ENCODE peak calls at places on chromosomes 5 and 9, in ten cellular contexts. One of them, this sample, is unnamed.

GRCh38 chr5:8908055-8908683 is 637.7 kb downstream of the SEMA5A start:
- DNase-seq in A172: peak
- DNase-seq in ecto neural progenitor cell: peak
- DNase-seq in GM04504: no peak
- DNase-seq in bronchial epithelial cell: peak
- DNase-seq in NCI-H69: peak
- DNase-seq in adrenal gland: peak
- DNase-seq in stimulated activated CD8-positive, alpha-beta memory T cell treated with anti-CD3 and anti-CD28 coated beads, Interleukin-2, amount 100 ng/mL, for 48 hours: peak
- DNase-seq in lower leg skin: no peak
- DNase-seq in HL-60: no peak
- DNase-seq in this sample: no peak

GRCh38 chr9:89175739-89176360 is 2.8 kb downstream of the SHC3 start:
- DNase-seq in A172: no peak
- DNase-seq in ecto neural progenitor cell: no peak
- DNase-seq in GM04504: no peak
- DNase-seq in bronchial epithelial cell: no peak
- DNase-seq in NCI-H69: no peak
- DNase-seq in adrenal gland: no peak
- DNase-seq in stimulated activated CD8-positive, alpha-beta memory T cell treated with anti-CD3 and anti-CD28 coated beads, Interleukin-2, amount 100 ng/mL, for 48 hours: no peak
- DNase-seq in lower leg skin: no peak
- DNase-seq in HL-60: no peak
- DNase-seq in this sample: no peak

GRCh38 chr9:70428781-70429180 is 14.3 kb upstream of the KLF9 start:
- DNase-seq in A172: no peak
- DNase-seq in ecto neural progenitor cell: no peak
- DNase-seq in GM04504: no peak
- DNase-seq in bronchial epithelial cell: no peak
- DNase-seq in NCI-H69: no peak
- DNase-seq in adrenal gland: no peak
- DNase-seq in stimulated activated CD8-positive, alpha-beta memory T cell treated with anti-CD3 and anti-CD28 coated beads, Interleukin-2, amount 100 ng/mL, for 48 hours: no peak
- DNase-seq in lower leg skin: no peak
- DNase-seq in HL-60: peak
- DNase-seq in this sample: no peak

GRCh38 chr5:61313960-61314681 is 17.9 kb upstream of the ZSWIM6 start:
- DNase-seq in A172: peak
- DNase-seq in ecto neural progenitor cell: no peak
- DNase-seq in GM04504: no peak
- DNase-seq in bronchial epithelial cell: peak
- DNase-seq in NCI-H69: peak
- DNase-seq in adrenal gland: peak
- DNase-seq in stimulated activated CD8-positive, alpha-beta memory T cell treated with anti-CD3 and anti-CD28 coated beads, Interleukin-2, amount 100 ng/mL, for 48 hours: no peak
- DNase-seq in lower leg skin: no peak
- DNase-seq in HL-60: no peak
- DNase-seq in this sample: no peak

GRCh38 chr9:25975667-25976066 is 297.4 kb upstream of the TUSC1 start:
- DNase-seq in A172: no peak
- DNase-seq in ecto neural progenitor cell: no peak
- DNase-seq in GM04504: no peak
- DNase-seq in bronchial epithelial cell: no peak
- DNase-seq in NCI-H69: no peak
- DNase-seq in adrenal gland: no peak
- DNase-seq in stimulated activated CD8-positive, alpha-beta memory T cell treated with anti-CD3 and anti-CD28 coated beads, Interleukin-2, amount 100 ng/mL, for 48 hours: no peak
- DNase-seq in lower leg skin: no peak
- DNase-seq in HL-60: no peak
- DNase-seq in this sample: no peak

GRCh38 chr9:37839491-37840461 is 39.2 kb downstream of the DCAF10 start:
- DNase-seq in A172: no peak
- DNase-seq in ecto neural progenitor cell: no peak
- DNase-seq in GM04504: no peak
- DNase-seq in bronchial epithelial cell: peak
- DNase-seq in NCI-H69: no peak
- DNase-seq in adrenal gland: no peak
- DNase-seq in stimulated activated CD8-positive, alpha-beta memory T cell treated with anti-CD3 and anti-CD28 coated beads, Interleukin-2, amount 100 ng/mL, for 48 hours: no peak
- DNase-seq in lower leg skin: no peak
- DNase-seq in HL-60: no peak
- DNase-seq in this sample: no peak

GRCh38 chr5:151078490-151079262 is 2.2 kb downstream of the TNIP1 start:
- DNase-seq in A172: no peak
- DNase-seq in ecto neural progenitor cell: no peak
- DNase-seq in GM04504: no peak
- DNase-seq in bronchial epithelial cell: no peak
- DNase-seq in NCI-H69: no peak
- DNase-seq in adrenal gland: no peak
- DNase-seq in stimulated activated CD8-positive, alpha-beta memory T cell treated with anti-CD3 and anti-CD28 coated beads, Interleukin-2, amount 100 ng/mL, for 48 hours: peak
- DNase-seq in lower leg skin: no peak
- DNase-seq in HL-60: no peak
- DNase-seq in this sample: peak

GRCh38 chr5:87526131-87526530 is 113.4 kb upstream of the CCNH start:
- DNase-seq in A172: no peak
- DNase-seq in ecto neural progenitor cell: no peak
- DNase-seq in GM04504: no peak
- DNase-seq in bronchial epithelial cell: no peak
- DNase-seq in NCI-H69: peak
- DNase-seq in adrenal gland: no peak
- DNase-seq in stimulated activated CD8-positive, alpha-beta memory T cell treated with anti-CD3 and anti-CD28 coated beads, Interleukin-2, amount 100 ng/mL, for 48 hours: no peak
- DNase-seq in lower leg skin: no peak
- DNase-seq in HL-60: no peak
- DNase-seq in this sample: no peak

GRCh38 chr5:1771149-1772065 is 28.2 kb downstream of the MRPL36 start:
- DNase-seq in A172: no peak
- DNase-seq in ecto neural progenitor cell: no peak
- DNase-seq in GM04504: no peak
- DNase-seq in bronchial epithelial cell: no peak
- DNase-seq in NCI-H69: peak
- DNase-seq in adrenal gland: no peak
- DNase-seq in stimulated activated CD8-positive, alpha-beta memory T cell treated with anti-CD3 and anti-CD28 coated beads, Interleukin-2, amount 100 ng/mL, for 48 hours: no peak
- DNase-seq in lower leg skin: no peak
- DNase-seq in HL-60: no peak
- DNase-seq in this sample: no peak

GRCh38 chr5:67003373-67003905 is 193.2 kb downstream of the CD180 start:
- DNase-seq in A172: no peak
- DNase-seq in ecto neural progenitor cell: no peak
- DNase-seq in GM04504: no peak
- DNase-seq in bronchial epithelial cell: no peak
- DNase-seq in NCI-H69: no peak
- DNase-seq in adrenal gland: no peak
- DNase-seq in stimulated activated CD8-positive, alpha-beta memory T cell treated with anti-CD3 and anti-CD28 coated beads, Interleukin-2, amount 100 ng/mL, for 48 hours: no peak
- DNase-seq in lower leg skin: no peak
- DNase-seq in HL-60: no peak
- DNase-seq in this sample: no peak

This sample was measured in activated naive CD8-positive, alpha-beta T cell treated with anti-CD3 and anti-CD28 coated beads, Interleukin-2, amount 10 ng/mL, durations not matched to agents 7 days and 5 days.